ENCODE peak calls at places on chromosome 1, in six cellular contexts. One of them, this sample, is unnamed. For H3K27me3, the result is how much of the 10 kb centered on the place peaks cover.

GRCh38 chr1:21217812-21218596 is 41.3 kb upstream of the EIF4G3 start:
- DNase-seq in right atrium auricular region: no peak
- DNase-seq in lung: no peak
- DNase-seq in left ventricle myocardium inferior: no peak
- DNase-seq in H1: no peak
- DNase-seq in psoas muscle: peak
- DNase-seq in this sample: no peak

GRCh38 chr1:243343970-243344749 is 88.3 kb downstream of the SDCCAG8 start:
- DNase-seq in psoas muscle: no peak
- DNase-seq in left ventricle myocardium inferior: no peak
- DNase-seq in right atrium auricular region: no peak
- DNase-seq in lung: no peak
- DNase-seq in H1: no peak
- DNase-seq in this sample: no peak

GRCh38 chr1:66489146-66489545 is 44.8 kb upstream of the SGIP1 start:
- DNase-seq in right atrium auricular region: no peak
- DNase-seq in H1: no peak
- DNase-seq in psoas muscle: no peak
- DNase-seq in lung: no peak
- DNase-seq in left ventricle myocardium inferior: no peak
- DNase-seq in this sample: no peak

GRCh38 chr1:12095822-12096263 is 32.7 kb downstream of the TNFRSF8 start:
- DNase-seq in left ventricle myocardium inferior: no peak
- DNase-seq in lung: no peak
- DNase-seq in right atrium auricular region: no peak
- DNase-seq in psoas muscle: no peak
- DNase-seq in H1: no peak
- DNase-seq in this sample: no peak

GRCh38 chr1:246602194-246602593 is 35.9 kb downstream of the CNST start:
- DNase-seq in H1: no peak
- DNase-seq in left ventricle myocardium inferior: no peak
- DNase-seq in right atrium auricular region: no peak
- DNase-seq in lung: no peak
- DNase-seq in psoas muscle: no peak
- DNase-seq in this sample: no peak

GRCh38 chr1:206693592-206693991 is 8.9 kb downstream of the MAPKAPK2 start:
- DNase-seq in psoas muscle: peak
- DNase-seq in right atrium auricular region: peak
- DNase-seq in left ventricle myocardium inferior: no peak
- DNase-seq in lung: no peak
- DNase-seq in H1: no peak
- DNase-seq in this sample: no peak

GRCh38 chr1:235059221-235059620 is 69.4 kb downstream of the TOMM20 start:
- DNase-seq in lung: no peak
- DNase-seq in H1: no peak
- DNase-seq in psoas muscle: no peak
- DNase-seq in right atrium auricular region: no peak
- DNase-seq in left ventricle myocardium inferior: no peak
- DNase-seq in this sample: no peak

GRCh38 chr1:70459502-70460225 is 48.6 kb downstream of the CTH start:
- DNase-seq in right atrium auricular region: no peak
- DNase-seq in lung: no peak
- DNase-seq in H1: no peak
- DNase-seq in psoas muscle: no peak
- DNase-seq in left ventricle myocardium inferior: no peak
- DNase-seq in this sample: no peak

GRCh38 chr1:117607471-117607870 is 1.6 kb downstream of the TENT5C start:
- DNase-seq in H1: no peak
- DNase-seq in lung: peak
- DNase-seq in right atrium auricular region: no peak
- DNase-seq in psoas muscle: no peak
- DNase-seq in left ventricle myocardium inferior: no peak
- DNase-seq in this sample: no peak

GRCh38 chr1:32525053-32525452 is 14.2 kb upstream of the ZBTB8A start:
- DNase-seq in H1: no peak
- DNase-seq in right atrium auricular region: no peak
- DNase-seq in psoas muscle: no peak
- DNase-seq in lung: no peak
- DNase-seq in left ventricle myocardium inferior: no peak
- DNase-seq in this sample: no peak

GRCh38 chr1:43274125-43274803 is 4.5 kb downstream of the TMEM125 start:
- DNase-seq in lung: peak
- DNase-seq in right atrium auricular region: no peak
- DNase-seq in psoas muscle: no peak
- DNase-seq in left ventricle myocardium inferior: no peak
- DNase-seq in H1: no peak
- DNase-seq in this sample: no peak

GRCh38 chr1:59541161-59541560 is 244.3 kb downstream of the FGGY start:
- DNase-seq in H1: no peak
- DNase-seq in left ventricle myocardium inferior: no peak
- DNase-seq in lung: no peak
- DNase-seq in right atrium auricular region: no peak
- DNase-seq in psoas muscle: no peak
- DNase-seq in this sample: no peak

GRCh38 chr1:64469977-64470669 is at the start of gene CACHD1:
- DNase-seq in lung: peak
- DNase-seq in left ventricle myocardium inferior: peak
- DNase-seq in H1: no peak
- DNase-seq in psoas muscle: peak
- DNase-seq in right atrium auricular region: peak
- DNase-seq in this sample: no peak

GRCh38 chr1:59596432-59596831 is 218.3 kb upstream of the HOOK1 start:
- DNase-seq in left ventricle myocardium inferior: no peak
- DNase-seq in psoas muscle: no peak
- DNase-seq in right atrium auricular region: no peak
- DNase-seq in H1: no peak
- DNase-seq in lung: no peak
- DNase-seq in this sample: no peak

GRCh38 chr1:217272385-217272784 is 358.5 kb downstream of the GPATCH2 start:
- DNase-seq in left ventricle myocardium inferior: no peak
- DNase-seq in right atrium auricular region: no peak
- DNase-seq in H1: no peak
- DNase-seq in psoas muscle: no peak
- DNase-seq in lung: no peak
- DNase-seq in this sample: no peak

GRCh38 chr1:35172022-35172421 is 20.9 kb downstream of the SFPQ start:
- DNase-seq in H1: no peak
- DNase-seq in right atrium auricular region: no peak
- DNase-seq in psoas muscle: no peak
- DNase-seq in left ventricle myocardium inferior: no peak
- DNase-seq in lung: no peak
- DNase-seq in this sample: no peak

GRCh38 chr1:26700711-26701110 is 4.9 kb downstream of the ARID1A start:
- DNase-seq in H1: no peak
- DNase-seq in psoas muscle: no peak
- DNase-seq in lung: no peak
- DNase-seq in right atrium auricular region: no peak
- DNase-seq in left ventricle myocardium inferior: no peak
- DNase-seq in this sample: no peak

GRCh38 chr1:234186037-234186688 is 187.1 kb upstream of the COA6 start:
- DNase-seq in left ventricle myocardium inferior: no peak
- DNase-seq in psoas muscle: no peak
- DNase-seq in right atrium auricular region: peak
- DNase-seq in H1: no peak
- DNase-seq in lung: no peak
- DNase-seq in this sample: no peak

GRCh38 chr1:71621785-71622184 is 541.0 kb upstream of the ZRANB2 start:
- DNase-seq in lung: no peak
- DNase-seq in H1: no peak
- DNase-seq in psoas muscle: no peak
- DNase-seq in right atrium auricular region: no peak
- DNase-seq in left ventricle myocardium inferior: no peak
- DNase-seq in this sample: no peak

GRCh38 chr1:212368073-212368484 is 46.6 kb downstream of the PACC1 start:
- DNase-seq in right atrium auricular region: no peak
- DNase-seq in lung: peak
- DNase-seq in left ventricle myocardium inferior: no peak
- DNase-seq in psoas muscle: no peak
- DNase-seq in H1: peak
- DNase-seq in this sample: no peak

GRCh38 chr1:85151446-85151845 is 49.4 kb downstream of the SYDE2 start:
- DNase-seq in lung: no peak
- DNase-seq in H1: no peak
- DNase-seq in psoas muscle: no peak
- DNase-seq in right atrium auricular region: no peak
- DNase-seq in left ventricle myocardium inferior: no peak
- DNase-seq in this sample: no peak

GRCh38 chr1:161935264-161935663 is 88.4 kb downstream of the OLFML2B start:
- DNase-seq in H1: no peak
- DNase-seq in right atrium auricular region: no peak
- DNase-seq in psoas muscle: no peak
- DNase-seq in left ventricle myocardium inferior: no peak
- DNase-seq in lung: no peak
- DNase-seq in this sample: no peak

GRCh38 chr1:9687120-9687875 is 35.8 kb downstream of the PIK3CD start:
- DNase-seq in left ventricle myocardium inferior: peak
- DNase-seq in H1: peak
- DNase-seq in psoas muscle: peak
- DNase-seq in right atrium auricular region: peak
- DNase-seq in lung: peak
- DNase-seq in this sample: no peak

GRCh38 chr1:1906185-1907097 is 8.6 kb upstream of the CALML6 start:
- DNase-seq in right atrium auricular region: peak
- DNase-seq in H1: no peak
- DNase-seq in lung: peak
- DNase-seq in left ventricle myocardium inferior: peak
- DNase-seq in psoas muscle: peak
- DNase-seq in this sample: no peak

GRCh38 chr1:232012773-232013386 is 386.3 kb downstream of the DISC1 start:
- DNase-seq in left ventricle myocardium inferior: peak
- DNase-seq in psoas muscle: peak
- DNase-seq in H1: no peak
- DNase-seq in lung: peak
- DNase-seq in right atrium auricular region: peak
- DNase-seq in this sample: no peak

GRCh38 chr1:243595527-243596206 is 254.4 kb downstream of the AKT3 start:
- DNase-seq in psoas muscle: no peak
- DNase-seq in right atrium auricular region: no peak
- DNase-seq in lung: no peak
- DNase-seq in left ventricle myocardium inferior: no peak
- DNase-seq in H1: no peak
- DNase-seq in this sample: no peak

GRCh38 chr1:53938136-53938830 is 7.2 kb downstream of the IFT25 start:
- DNase-seq in lung: no peak
- DNase-seq in left ventricle myocardium inferior: no peak
- DNase-seq in right atrium auricular region: no peak
- DNase-seq in psoas muscle: no peak
- DNase-seq in H1: no peak
- DNase-seq in this sample: no peak

GRCh38 chr1:236451796-236452373 is 57.8 kb downstream of the EDARADD start:
- DNase-seq in right atrium auricular region: no peak
- DNase-seq in lung: no peak
- DNase-seq in H1: peak
- DNase-seq in psoas muscle: no peak
- DNase-seq in left ventricle myocardium inferior: no peak
- DNase-seq in this sample: no peak

GRCh38 chr1:165441166-165441955 is 3.6 kb downstream of the RXRG start:
- DNase-seq in lung: no peak
- DNase-seq in left ventricle myocardium inferior: no peak
- DNase-seq in right atrium auricular region: no peak
- DNase-seq in psoas muscle: no peak
- DNase-seq in H1: no peak
- DNase-seq in this sample: no peak
- H3K27me3 ChIP-seq in lung: under half
- H3K27me3 ChIP-seq in left ventricle myocardium inferior: under half
- H3K27me3 ChIP-seq in right atrium auricular region: under half
- H3K27me3 ChIP-seq in psoas muscle: under half
- H3K27me3 ChIP-seq in H1: under half
- H3K27me3 ChIP-seq in this sample: under half

DNA sequence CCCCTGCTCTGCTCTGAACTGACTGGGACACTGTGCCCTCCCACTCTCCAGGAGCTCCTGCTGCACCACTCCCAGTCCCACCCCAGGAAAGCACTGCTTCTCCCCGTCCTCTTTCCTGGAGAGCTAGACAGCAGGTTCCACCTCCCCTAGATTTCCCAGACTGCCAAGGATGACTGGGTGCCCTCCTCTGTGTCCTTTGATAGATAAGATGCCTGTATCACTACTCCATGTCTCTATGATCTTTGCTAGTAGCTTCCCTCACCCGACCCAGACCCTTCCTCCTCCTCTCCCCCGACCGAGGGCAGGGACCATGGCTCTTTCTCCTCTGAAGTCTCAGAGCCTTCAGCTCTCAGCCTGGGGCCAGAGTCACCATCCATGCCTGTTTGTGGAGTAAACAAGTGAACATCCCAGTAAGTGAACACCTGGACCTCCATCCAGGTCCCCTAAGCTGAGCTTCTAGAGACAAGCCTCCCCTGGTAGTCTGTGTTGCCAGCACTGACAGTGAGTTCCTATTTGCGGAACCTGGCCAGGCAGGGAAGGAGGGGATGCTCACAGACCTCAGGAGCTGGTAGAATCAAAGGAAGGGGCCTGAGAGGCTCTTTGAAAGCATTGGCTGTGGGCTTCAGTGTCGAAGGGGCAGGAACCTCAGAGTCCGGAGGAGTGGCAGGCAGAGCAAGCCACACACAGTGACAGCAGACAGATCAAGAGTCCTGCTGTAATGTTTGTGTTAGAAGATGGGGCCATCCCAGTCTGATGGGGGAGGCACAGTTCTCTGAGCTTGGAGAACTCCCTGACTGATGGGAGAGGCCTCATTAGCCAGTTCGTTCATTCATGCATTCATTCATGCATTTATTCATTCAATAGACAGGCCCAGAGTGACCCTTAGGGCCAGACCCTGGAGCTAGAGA is 104.1 kb downstream of the PAX7 start:
- DNase-seq in lung: no peak
- DNase-seq in psoas muscle: no peak
- DNase-seq in left ventricle myocardium inferior: no peak
- DNase-seq in right atrium auricular region: no peak
- DNase-seq in H1: no peak
- DNase-seq in this sample: no peak
- H3K27me3 ChIP-seq in lung: under half
- H3K27me3 ChIP-seq in psoas muscle: under half
- H3K27me3 ChIP-seq in left ventricle myocardium inferior: half or more
- H3K27me3 ChIP-seq in right atrium auricular region: under half
- H3K27me3 ChIP-seq in H1: under half
- H3K27me3 ChIP-seq in this sample: under half

DNA sequence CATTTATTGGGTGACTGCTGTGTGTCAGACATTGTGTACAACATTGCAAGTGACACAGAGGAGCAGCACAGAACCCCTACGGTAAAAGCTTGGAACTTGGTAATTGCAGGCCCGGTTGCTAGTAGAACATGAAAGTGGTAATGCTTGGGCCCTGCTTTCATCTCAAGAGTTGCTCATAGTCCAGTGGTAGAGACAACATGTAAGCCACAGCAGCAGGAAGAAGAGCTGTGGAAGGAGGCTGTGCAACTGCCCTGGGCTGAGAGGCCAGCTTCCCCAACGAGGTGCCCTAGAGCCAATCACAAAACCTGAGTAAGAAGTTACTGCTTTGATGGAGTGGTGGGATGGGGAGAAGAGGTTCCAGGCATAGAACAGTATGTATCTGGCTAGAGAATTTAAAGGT is 18.4 kb downstream of the CNIH4 start:
- DNase-seq in lung: no peak
- DNase-seq in right atrium auricular region: no peak
- DNase-seq in psoas muscle: no peak
- DNase-seq in left ventricle myocardium inferior: no peak
- DNase-seq in H1: no peak
- DNase-seq in this sample: no peak
- H3K27me3 ChIP-seq in lung: under half
- H3K27me3 ChIP-seq in right atrium auricular region: under half
- H3K27me3 ChIP-seq in psoas muscle: under half
- H3K27me3 ChIP-seq in left ventricle myocardium inferior: under half
- H3K27me3 ChIP-seq in H1: under half
- H3K27me3 ChIP-seq in this sample: under half

GRCh38 chr1:61403863-61404615 is 320.9 kb downstream of the TM2D1 start:
- DNase-seq in left ventricle myocardium inferior: no peak
- DNase-seq in lung: no peak
- DNase-seq in psoas muscle: no peak
- DNase-seq in right atrium auricular region: no peak
- DNase-seq in H1: no peak
- DNase-seq in this sample: no peak
- H3K27me3 ChIP-seq in left ventricle myocardium inferior: under half
- H3K27me3 ChIP-seq in lung: under half
- H3K27me3 ChIP-seq in psoas muscle: under half
- H3K27me3 ChIP-seq in right atrium auricular region: under half
- H3K27me3 ChIP-seq in H1: under half
- H3K27me3 ChIP-seq in this sample: under half

This sample was measured in esophagus squamous epithelium.